ENCODE peak calls at places on chromosomes 7 and 10, in nine cellular contexts. One of them, this sample, is unnamed. For H3K9me3 and H3K4me1, the result is how much of the 10 kb centered on the place peaks cover.

GRCh38 chr10:127989481-127989964 is 82.6 kb downstream of the PTPRE start:
- DNase-seq in IMR-90: no peak
- DNase-seq in mammary epithelial cell: no peak
- DNase-seq in adipocyte: no peak
- DNase-seq in upper lobe of right lung: no peak
- DNase-seq in psoas muscle: no peak
- DNase-seq in thyroid gland: no peak
- DNase-seq in right cardiac atrium: no peak
- DNase-seq in heart left ventricle: no peak
- DNase-seq in this sample: no peak

GRCh38 chr7:1919539-1920265 is 249.6 kb downstream of the ELFN1 start:
- DNase-seq in IMR-90: peak
- DNase-seq in mammary epithelial cell: no peak
- DNase-seq in adipocyte: no peak
- DNase-seq in upper lobe of right lung: no peak
- DNase-seq in psoas muscle: peak
- DNase-seq in thyroid gland: peak
- DNase-seq in right cardiac atrium: peak
- DNase-seq in heart left ventricle: peak
- DNase-seq in this sample: peak

GRCh38 chr10:80497187-80498038 is 40.3 kb upstream of the SH2D4B start:
- DNase-seq in IMR-90: peak
- DNase-seq in mammary epithelial cell: peak
- DNase-seq in adipocyte: peak
- DNase-seq in upper lobe of right lung: peak
- DNase-seq in psoas muscle: peak
- DNase-seq in thyroid gland: peak
- DNase-seq in right cardiac atrium: peak
- DNase-seq in heart left ventricle: peak
- DNase-seq in this sample: peak

GRCh38 chr7:2757904-2758672 is 70.1 kb downstream of the AMZ1 start:
- DNase-seq in IMR-90: peak
- DNase-seq in mammary epithelial cell: peak
- DNase-seq in adipocyte: peak
- DNase-seq in upper lobe of right lung: peak
- DNase-seq in psoas muscle: no peak
- DNase-seq in thyroid gland: no peak
- DNase-seq in right cardiac atrium: no peak
- DNase-seq in heart left ventricle: peak
- DNase-seq in this sample: no peak

GRCh38 chr7:53744361-53744760 is 708.9 kb downstream of the POM121L12 start:
- DNase-seq in IMR-90: no peak
- DNase-seq in mammary epithelial cell: peak
- DNase-seq in adipocyte: no peak
- DNase-seq in upper lobe of right lung: no peak
- DNase-seq in psoas muscle: no peak
- DNase-seq in thyroid gland: no peak
- DNase-seq in right cardiac atrium: no peak
- DNase-seq in heart left ventricle: no peak
- DNase-seq in this sample: no peak

GRCh38 chr7:33762903-33763295 is 142.4 kb upstream of the BMPER start:
- DNase-seq in IMR-90: no peak
- DNase-seq in mammary epithelial cell: no peak
- DNase-seq in adipocyte: peak
- DNase-seq in upper lobe of right lung: no peak
- DNase-seq in psoas muscle: no peak
- DNase-seq in thyroid gland: no peak
- DNase-seq in right cardiac atrium: no peak
- DNase-seq in heart left ventricle: no peak
- DNase-seq in this sample: no peak

GRCh38 chr10:71486465-71487114 is 89.9 kb downstream of the CDH23 start:
- DNase-seq in IMR-90: peak
- DNase-seq in mammary epithelial cell: peak
- DNase-seq in adipocyte: peak
- DNase-seq in upper lobe of right lung: peak
- DNase-seq in psoas muscle: no peak
- DNase-seq in thyroid gland: peak
- DNase-seq in right cardiac atrium: peak
- DNase-seq in heart left ventricle: peak
- DNase-seq in this sample: no peak

GRCh38 chr10:29229258-29229705 is 59.6 kb upstream of the LYZL1 start:
- DNase-seq in IMR-90: no peak
- DNase-seq in mammary epithelial cell: no peak
- DNase-seq in adipocyte: no peak
- DNase-seq in upper lobe of right lung: no peak
- DNase-seq in psoas muscle: no peak
- DNase-seq in thyroid gland: no peak
- DNase-seq in right cardiac atrium: no peak
- DNase-seq in heart left ventricle: no peak
- DNase-seq in this sample: no peak

GRCh38 chr10:114174462-114175190 is 623 bp upstream of the CCDC186 start:
- DNase-seq in IMR-90: peak
- DNase-seq in mammary epithelial cell: peak
- DNase-seq in adipocyte: peak
- DNase-seq in upper lobe of right lung: peak
- DNase-seq in psoas muscle: peak
- DNase-seq in thyroid gland: peak
- DNase-seq in right cardiac atrium: peak
- DNase-seq in heart left ventricle: peak
- DNase-seq in this sample: peak

GRCh38 chr7:135098391-135098790 is 49.5 kb upstream of the TMEM140 start:
- DNase-seq in IMR-90: no peak
- DNase-seq in mammary epithelial cell: no peak
- DNase-seq in adipocyte: no peak
- DNase-seq in upper lobe of right lung: no peak
- DNase-seq in psoas muscle: no peak
- DNase-seq in thyroid gland: no peak
- DNase-seq in right cardiac atrium: no peak
- DNase-seq in heart left ventricle: no peak
- DNase-seq in this sample: no peak

GRCh38 chr7:147193476-147193875 is 1076.9 kb downstream of the CNTNAP2 start:
- DNase-seq in IMR-90: no peak
- DNase-seq in mammary epithelial cell: no peak
- DNase-seq in adipocyte: no peak
- DNase-seq in upper lobe of right lung: no peak
- DNase-seq in psoas muscle: no peak
- DNase-seq in thyroid gland: no peak
- DNase-seq in right cardiac atrium: no peak
- DNase-seq in heart left ventricle: no peak
- DNase-seq in this sample: no peak
- H3K9me3 ChIP-seq in IMR-90: under half
- H3K9me3 ChIP-seq in mammary epithelial cell: under half
- H3K9me3 ChIP-seq in adipocyte: under half
- H3K9me3 ChIP-seq in upper lobe of right lung: under half
- H3K9me3 ChIP-seq in psoas muscle: under half
- H3K9me3 ChIP-seq in thyroid gland: under half
- H3K9me3 ChIP-seq in right cardiac atrium: under half
- H3K9me3 ChIP-seq in heart left ventricle: under half
- H3K9me3 ChIP-seq in this sample: under half

GRCh38 chr10:43452356-43452914 is 15.5 kb downstream of the ZNF487 start:
- DNase-seq in IMR-90: no peak
- DNase-seq in mammary epithelial cell: peak
- DNase-seq in adipocyte: no peak
- DNase-seq in upper lobe of right lung: no peak
- DNase-seq in psoas muscle: no peak
- DNase-seq in thyroid gland: peak
- DNase-seq in right cardiac atrium: no peak
- DNase-seq in heart left ventricle: no peak
- DNase-seq in this sample: no peak
- H3K4me1 ChIP-seq in IMR-90: under half
- H3K4me1 ChIP-seq in mammary epithelial cell: under half
- H3K4me1 ChIP-seq in adipocyte: under half
- H3K4me1 ChIP-seq in upper lobe of right lung: under half
- H3K4me1 ChIP-seq in psoas muscle: under half
- H3K4me1 ChIP-seq in thyroid gland: under half
- H3K4me1 ChIP-seq in right cardiac atrium: under half
- H3K4me1 ChIP-seq in heart left ventricle: under half
- H3K4me1 ChIP-seq in this sample: under half

DNA sequence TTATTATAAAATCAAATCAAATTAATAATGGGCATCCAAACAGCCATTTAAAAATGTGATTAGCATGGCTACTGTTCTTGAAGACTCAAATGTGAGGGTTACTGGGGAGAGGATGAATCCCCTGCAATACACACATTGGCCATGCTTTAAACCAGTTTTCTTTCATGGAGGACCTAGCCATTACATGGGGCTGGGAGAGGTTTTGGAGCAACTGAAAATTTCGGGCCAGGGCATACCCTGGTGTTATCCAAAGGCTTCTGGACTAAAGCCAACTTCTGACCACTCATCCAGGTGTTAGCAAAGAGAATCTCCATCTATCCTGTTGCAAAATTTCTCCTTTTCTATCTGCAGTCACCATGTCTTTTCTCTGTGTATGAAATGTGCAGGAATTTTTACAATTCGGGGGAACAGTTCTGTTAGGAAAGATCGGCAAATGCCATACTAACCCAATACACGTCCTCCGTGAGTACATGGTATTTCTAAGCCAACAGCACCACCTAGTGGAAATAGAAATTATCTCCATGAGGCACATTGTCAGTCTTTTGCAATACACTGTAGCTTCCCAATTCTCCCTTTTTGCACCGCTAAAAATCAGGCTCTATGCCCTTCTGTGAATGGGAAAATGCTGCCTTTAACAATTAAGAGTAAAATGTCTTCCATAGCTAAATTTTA is 47.0 kb upstream of the ZNF107 start:
- DNase-seq in IMR-90: peak
- DNase-seq in mammary epithelial cell: peak
- DNase-seq in adipocyte: peak
- DNase-seq in upper lobe of right lung: no peak
- DNase-seq in psoas muscle: no peak
- DNase-seq in thyroid gland: no peak
- DNase-seq in right cardiac atrium: no peak
- DNase-seq in heart left ventricle: no peak
- DNase-seq in this sample: peak
- H3K9me3 ChIP-seq in IMR-90: under half
- H3K9me3 ChIP-seq in mammary epithelial cell: under half
- H3K9me3 ChIP-seq in adipocyte: under half
- H3K9me3 ChIP-seq in upper lobe of right lung: under half
- H3K9me3 ChIP-seq in psoas muscle: under half
- H3K9me3 ChIP-seq in thyroid gland: under half
- H3K9me3 ChIP-seq in right cardiac atrium: under half
- H3K9me3 ChIP-seq in heart left ventricle: under half
- H3K9me3 ChIP-seq in this sample: under half

GRCh38 chr7:121985476-121985875 is 112.5 kb downstream of the PTPRZ1 start:
- DNase-seq in IMR-90: no peak
- DNase-seq in mammary epithelial cell: no peak
- DNase-seq in adipocyte: no peak
- DNase-seq in upper lobe of right lung: no peak
- DNase-seq in psoas muscle: no peak
- DNase-seq in thyroid gland: no peak
- DNase-seq in right cardiac atrium: no peak
- DNase-seq in heart left ventricle: no peak
- DNase-seq in this sample: no peak
- H3K4me1 ChIP-seq in IMR-90: under half
- H3K4me1 ChIP-seq in mammary epithelial cell: under half
- H3K4me1 ChIP-seq in adipocyte: under half
- H3K4me1 ChIP-seq in upper lobe of right lung: under half
- H3K4me1 ChIP-seq in psoas muscle: under half
- H3K4me1 ChIP-seq in thyroid gland: under half
- H3K4me1 ChIP-seq in right cardiac atrium: under half
- H3K4me1 ChIP-seq in heart left ventricle: under half
- H3K4me1 ChIP-seq in this sample: under half

DNA sequence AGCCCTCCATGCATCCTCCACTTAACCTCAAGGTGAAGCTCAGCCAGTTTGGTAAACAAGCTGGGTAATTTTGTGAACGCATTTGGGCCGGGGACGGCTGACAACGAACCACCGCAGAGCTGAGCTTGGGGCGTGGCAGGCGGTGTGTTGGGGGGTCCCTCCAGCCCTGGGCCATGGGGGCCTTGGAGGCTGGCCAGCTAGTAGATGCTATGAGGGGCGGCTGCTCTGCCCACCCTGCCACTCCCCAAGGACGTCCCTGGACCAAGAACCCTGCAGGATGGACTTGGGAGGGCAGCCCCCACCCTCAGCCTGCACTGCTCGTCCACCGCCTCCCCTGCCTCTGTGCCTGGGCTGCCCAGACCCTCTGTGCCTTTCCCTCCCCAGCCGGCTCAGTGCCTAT is 12.0 kb upstream of the SCART1 start:
- DNase-seq in IMR-90: no peak
- DNase-seq in mammary epithelial cell: no peak
- DNase-seq in adipocyte: no peak
- DNase-seq in upper lobe of right lung: peak
- DNase-seq in psoas muscle: no peak
- DNase-seq in thyroid gland: no peak
- DNase-seq in right cardiac atrium: no peak
- DNase-seq in heart left ventricle: peak
- DNase-seq in this sample: no peak
- H3K9me3 ChIP-seq in IMR-90: under half
- H3K9me3 ChIP-seq in mammary epithelial cell: under half
- H3K9me3 ChIP-seq in adipocyte: under half
- H3K9me3 ChIP-seq in upper lobe of right lung: under half
- H3K9me3 ChIP-seq in psoas muscle: under half
- H3K9me3 ChIP-seq in thyroid gland: under half
- H3K9me3 ChIP-seq in right cardiac atrium: under half
- H3K9me3 ChIP-seq in heart left ventricle: under half
- H3K9me3 ChIP-seq in this sample: under half

DNA sequence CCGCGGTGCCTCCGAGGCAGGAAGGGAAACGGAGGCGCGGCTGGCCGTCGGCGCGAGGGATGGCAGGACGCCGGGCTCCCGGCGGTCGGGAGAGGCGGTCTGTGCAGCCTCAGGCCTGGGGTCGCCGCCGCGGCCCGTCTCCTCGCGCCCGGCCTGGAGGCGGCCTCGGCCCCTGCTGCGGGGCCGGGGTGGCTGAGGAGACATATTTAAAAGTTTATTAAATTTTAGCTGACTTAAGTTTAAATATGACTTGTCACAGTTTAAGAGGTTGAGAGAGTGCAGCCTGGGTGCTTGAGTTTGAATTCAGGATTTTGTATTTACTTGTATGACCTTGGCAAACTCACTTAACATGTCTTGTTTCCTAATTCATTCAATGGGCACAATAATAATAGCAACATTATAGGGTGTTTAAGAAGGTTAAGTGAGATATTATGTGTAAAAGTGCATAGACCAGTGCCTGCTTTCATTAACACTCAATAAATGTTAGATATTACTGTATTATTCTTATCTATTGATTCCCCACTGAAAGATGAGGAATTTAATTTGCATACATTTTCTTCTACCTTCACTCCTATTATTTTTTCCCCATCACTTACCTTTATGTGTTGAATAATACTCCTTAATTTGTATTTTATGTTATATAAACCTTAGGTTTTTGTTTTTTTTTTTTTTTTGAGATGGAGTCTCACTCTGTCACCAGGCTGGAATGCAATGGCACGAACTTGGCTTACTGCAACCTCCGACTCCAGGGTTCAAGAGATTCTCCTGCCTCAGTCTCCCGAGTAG is 718 bp downstream of the DYNC2I1 start:
- DNase-seq in IMR-90: no peak
- DNase-seq in mammary epithelial cell: no peak
- DNase-seq in adipocyte: no peak
- DNase-seq in upper lobe of right lung: no peak
- DNase-seq in psoas muscle: no peak
- DNase-seq in thyroid gland: no peak
- DNase-seq in right cardiac atrium: no peak
- DNase-seq in heart left ventricle: no peak
- DNase-seq in this sample: no peak
- H3K4me1 ChIP-seq in IMR-90: under half
- H3K4me1 ChIP-seq in mammary epithelial cell: under half
- H3K4me1 ChIP-seq in adipocyte: under half
- H3K4me1 ChIP-seq in upper lobe of right lung: under half
- H3K4me1 ChIP-seq in psoas muscle: under half
- H3K4me1 ChIP-seq in thyroid gland: under half
- H3K4me1 ChIP-seq in right cardiac atrium: under half
- H3K4me1 ChIP-seq in heart left ventricle: under half
- H3K4me1 ChIP-seq in this sample: under half

This sample was measured in gastrocnemius medialis.